ENCODE peak calls at places on chromosome 4, in seven cellular contexts. M is SW 1271; D is ELR; W is activated T-cell treated with anti-CD3 and anti-CD28 coated beads, Interleukin-2, amount 50 U/mL, for 4 hours; J is sciatic nerve; O is stimulated activated CD4-positive, alpha-beta T cell treated with anti-CD3 and anti-CD28 coated beads, TNF-alpha, amount 100 ng/mL, for 24 hours; U is activated CD8-positive, alpha-beta memory T cell treated with anti-CD3 and anti-CD28 coated beads, Interleukin-2, amount 10 ng/mL, durations not matched to agents 7 days and 5 days. N is an unnamed sample.

GRCh38 chr4:76611611-76612010 is 176.6 kb downstream of the SHROOM3 start:
- DNase-seq in M (no peak), D (no peak), W (no peak), J (peak), O (no peak), U (no peak), N (no peak)

GRCh38 chr4:85828295-85828910 is 353.5 kb downstream of the ARHGAP24 start:
- DNase-seq in M (no peak), D (peak), W (no peak), J (no peak), O (no peak), U (no peak), N (no peak)

GRCh38 chr4:87950516-87950915 is 25.0 kb upstream of the SPP1 start:
- DNase-seq in M (no peak), D (no peak), W (no peak), J (no peak), O (no peak), U (no peak), N (no peak)

GRCh38 chr4:164706675-164707074 is 47.3 kb upstream of the SMIM31 start:
- DNase-seq in M (no peak), D (no peak), W (no peak), J (no peak), O (no peak), U (no peak), N (no peak)

GRCh38 chr4:56106755-56107154 is 158.0 kb downstream of the CEP135 start:
- DNase-seq in M (no peak), D (no peak), W (no peak), J (no peak), O (no peak), U (no peak), N (no peak)

GRCh38 chr4:86359944-86360478 is at the start of gene MAPK10:
- DNase-seq in M (no peak), D (peak), W (peak), J (peak), O (peak), U (peak), N (peak)

GRCh38 chr4:171639540-171639939 is 173.7 kb upstream of the GALNTL6 start:
- DNase-seq in M (no peak), D (no peak), W (no peak), J (no peak), O (no peak), U (no peak), N (no peak)

GRCh38 chr4:26076000-26076587 is 162.1 kb downstream of the SMIM20 start:
- DNase-seq in M (no peak), D (peak), W (no peak), J (no peak), O (peak), U (peak), N (no peak)

GRCh38 chr4:13264126-13264525 is 220.0 kb downstream of the RAB28 start:
- DNase-seq in M (no peak), D (peak), W (no peak), J (no peak), O (no peak), U (no peak), N (no peak)

GRCh38 chr4:106423791-106424190 is 55.2 kb upstream of the GIMD1 start:
- DNase-seq in M (no peak), D (no peak), W (no peak), J (no peak), O (no peak), U (no peak), N (no peak)

GRCh38 chr4:158314756-158315487 is 104.6 kb downstream of the TMEM144 start:
- DNase-seq in M (peak), D (peak), W (no peak), J (no peak), O (no peak), U (no peak), N (no peak)

GRCh38 chr4:181193162-181193930 is 1049.9 kb upstream of the TENM3 start:
- DNase-seq in M (no peak), D (no peak), W (no peak), J (no peak), O (no peak), U (no peak), N (no peak)

GRCh38 chr4:26361287-26361686 is 40.5 kb downstream of the RBPJ start:
- DNase-seq in M (no peak), D (no peak), W (no peak), J (no peak), O (no peak), U (no peak), N (no peak)

GRCh38 chr4:41645716-41646115 is 102.8 kb downstream of the PHOX2B start:
- DNase-seq in M (no peak), D (no peak), W (no peak), J (no peak), O (no peak), U (no peak), N (no peak)

GRCh38 chr4:16029329-16029728 is 54.5 kb downstream of the PROM1 start:
- DNase-seq in M (no peak), D (peak), W (no peak), J (no peak), O (no peak), U (no peak), N (no peak)

GRCh38 chr4:118326585-118326984 is 26.2 kb downstream of the PRSS12 start:
- DNase-seq in M (no peak), D (no peak), W (no peak), J (no peak), O (no peak), U (no peak), N (no peak)

GRCh38 chr4:110624016-110624770 is 1.3 kb upstream of the PITX2 start:
- DNase-seq in M (no peak), D (no peak), W (no peak), J (no peak), O (no peak), U (no peak), N (no peak)

GRCh38 chr4:3449574-3450534 is 8.1 kb downstream of the HGFAC start:
- DNase-seq in M (no peak), D (no peak), W (no peak), J (no peak), O (no peak), U (no peak), N (no peak)

GRCh38 chr4:109350121-109350520 is 47.7 kb upstream of the COL25A1 start:
- DNase-seq in M (no peak), D (no peak), W (no peak), J (no peak), O (no peak), U (no peak), N (no peak)

GRCh38 chr4:163448541-163449203 is 24.9 kb downstream of the TKTL2 start:
- DNase-seq in M (no peak), D (peak), W (no peak), J (no peak), O (no peak), U (no peak), N (no peak)

GRCh38 chr4:139898293-139898692 is 232.7 kb downstream of the MGST2 start:
- DNase-seq in M (no peak), D (no peak), W (no peak), J (no peak), O (no peak), U (no peak), N (no peak)

GRCh38 chr4:83389037-83389755 is 54.5 kb upstream of the HPSE start:
- DNase-seq in M (no peak), D (no peak), W (no peak), J (no peak), O (no peak), U (no peak), N (no peak)

GRCh38 chr4:133154725-133155124 is 5.6 kb downstream of the PCDH10 start:
- DNase-seq in M (no peak), D (peak), W (no peak), J (no peak), O (no peak), U (no peak), N (no peak)

GRCh38 chr4:89746377-89746776 is 90.6 kb downstream of the SNCA start:
- DNase-seq in M (no peak), D (no peak), W (no peak), J (no peak), O (no peak), U (no peak), N (no peak)

GRCh38 chr4:87087015-87087920 is 133.2 kb downstream of the KLHL8 start:
- DNase-seq in M (no peak), D (no peak), W (no peak), J (no peak), O (no peak), U (no peak), N (no peak)

GRCh38 chr4:111454961-111455360 is 690.3 kb upstream of the FAM241A start:
- DNase-seq in M (peak), D (no peak), W (no peak), J (no peak), O (no peak), U (no peak), N (no peak)

GRCh38 chr4:133058701-133059100 is 90.4 kb upstream of the PCDH10 start:
- DNase-seq in M (no peak), D (no peak), W (no peak), J (no peak), O (no peak), U (no peak), N (no peak)

GRCh38 chr4:142549726-142550463 is 296.2 kb downstream of the INPP4B start:
- DNase-seq in M (peak), D (peak), W (no peak), J (no peak), O (no peak), U (no peak), N (no peak)

GRCh38 chr4:67122029-67122428 is 423.3 kb downstream of the CENPC start:
- DNase-seq in M (peak), D (peak), W (no peak), J (no peak), O (no peak), U (no peak), N (no peak)

GRCh38 chr4:176780995-176781738 is 11.6 kb downstream of the VEGFC start:
- DNase-seq in M (no peak), D (peak), W (no peak), J (no peak), O (no peak), U (no peak), N (no peak)

GRCh38 chr4:14810121-14810520 is 192.2 kb upstream of the CPEB2 start:
- DNase-seq in M (no peak), D (no peak), W (no peak), J (no peak), O (no peak), U (no peak), N (no peak)

GRCh38 chr4:162610116-162610515 is 446.3 kb upstream of the FSTL5 start:
- DNase-seq in M (no peak), D (no peak), W (no peak), J (no peak), O (no peak), U (no peak), N (no peak)

GRCh38 chr4:89469930-89470375 is 162.4 kb upstream of the GPRIN3 start:
- DNase-seq in M (peak), D (peak), W (no peak), J (no peak), O (no peak), U (peak), N (no peak)

GRCh38 chr4:74056114-74056857 is 17.8 kb upstream of the CXCL3 start:
- DNase-seq in M (peak), D (peak), W (no peak), J (no peak), O (no peak), U (no peak), N (no peak)

GRCh38 chr4:105895609-105896460 is 564 bp downstream of the NPNT start:
- DNase-seq in M (no peak), D (peak), W (no peak), J (no peak), O (peak), U (no peak), N (no peak)

GRCh38 chr4:136392576-136392975 is 1139.7 kb downstream of the PCDH18 start:
- DNase-seq in M (no peak), D (peak), W (no peak), J (no peak), O (no peak), U (no peak), N (no peak)

GRCh38 chr4:67746797-67747495 is 7.2 kb downstream of the GNRHR start:
- DNase-seq in M (peak), D (peak), W (no peak), J (no peak), O (no peak), U (no peak), N (no peak)

GRCh38 chr4:99886146-99886545 is 8.1 kb downstream of the LAMTOR3 start:
- DNase-seq in M (no peak), D (no peak), W (no peak), J (no peak), O (no peak), U (no peak), N (no peak)

GRCh38 chr4:80184053-80184790 is 13.1 kb upstream of the PRDM8 start:
- DNase-seq in M (peak), D (peak), W (peak), J (peak), O (peak), U (peak), N (peak)

GRCh38 chr4:115824630-115825029 is 711.2 kb upstream of the NDST4 start:
- DNase-seq in M (no peak), D (no peak), W (no peak), J (no peak), O (no peak), U (no peak), N (no peak)

N was measured in effector memory CD4-positive, alpha-beta T cell.